ENCODE peak calls at places on chromosomes 6 and 20, in nine cellular contexts. V is epithelial cell of esophagus; G is fibroblast of the aortic adventitia; B is GM23338; Y is nephron progenitor cell; K is CD8-positive, alpha-beta T cell; Q is A673; Z is heart right ventricle; S is upper lobe of right lung. X is an unnamed sample.

GRCh38 chr20:39993737-39994136 is 695.3 kb downstream of the MAFB start:
- DNase-seq in V (no peak), G (no peak), B (no peak), Y (no peak), K (no peak), Q (no peak), Z (peak), S (no peak), X (no peak)

GRCh38 chr6:31351734-31352496 is 5.1 kb downstream of the HLA-B start:
- DNase-seq in V (no peak), G (no peak), B (no peak), Y (no peak), K (peak), Q (no peak), Z (no peak), S (no peak), X (no peak)

GRCh38 chr6:90399970-90400369 is 103.3 kb upstream of the BACH2 start:
- DNase-seq in V (no peak), G (no peak), B (no peak), Y (no peak), K (peak), Q (no peak), Z (no peak), S (no peak), X (no peak)

GRCh38 chr20:45919536-45919933 is 7.6 kb upstream of the PLTP start:
- DNase-seq in V (no peak), G (peak), B (no peak), Y (no peak), K (no peak), Q (no peak), Z (peak), S (no peak), X (no peak)

GRCh38 chr20:44780226-44780625 is 30.1 kb downstream of the RIMS4 start:
- DNase-seq in V (peak), G (peak), B (peak), Y (peak), K (peak), Q (peak), Z (peak), S (no peak), X (peak)

GRCh38 chr20:45907219-45907948 is 4.6 kb downstream of the PLTP start:
- DNase-seq in V (no peak), G (no peak), B (no peak), Y (no peak), K (no peak), Q (no peak), Z (no peak), S (no peak), X (no peak)

GRCh38 chr20:11555510-11555909 is 362.2 kb upstream of the BTBD3 start:
- DNase-seq in V (no peak), G (no peak), B (no peak), Y (no peak), K (no peak), Q (no peak), Z (no peak), S (no peak), X (no peak)

GRCh38 chr20:2101057-2101934 is at the start of gene STK35:
- DNase-seq in V (no peak), G (no peak), B (peak), Y (no peak), K (no peak), Q (peak), Z (peak), S (no peak), X (peak)

GRCh38 chr6:104187616-104188015 is 672.1 kb downstream of the HACE1 start:
- DNase-seq in V (no peak), G (no peak), B (peak), Y (no peak), K (no peak), Q (peak), Z (no peak), S (no peak), X (no peak)
- TF ChIP-seq CTCF in V (no peak), G (no peak), B (no peak), Y (no peak), K (no peak), Q (no peak), Z (no peak), S (no peak), X (no peak)

GRCh38 chr6:122285292-122285913 is 114.0 kb upstream of the HSF2 start:
- DNase-seq in V (no peak), G (peak), B (no peak), Y (no peak), K (no peak), Q (no peak), Z (no peak), S (no peak), X (no peak)
- TF ChIP-seq CTCF in V (no peak), G (no peak), B (no peak), Y (no peak), K (no peak), Q (no peak), Z (no peak), S (no peak), X (no peak)

DNA sequence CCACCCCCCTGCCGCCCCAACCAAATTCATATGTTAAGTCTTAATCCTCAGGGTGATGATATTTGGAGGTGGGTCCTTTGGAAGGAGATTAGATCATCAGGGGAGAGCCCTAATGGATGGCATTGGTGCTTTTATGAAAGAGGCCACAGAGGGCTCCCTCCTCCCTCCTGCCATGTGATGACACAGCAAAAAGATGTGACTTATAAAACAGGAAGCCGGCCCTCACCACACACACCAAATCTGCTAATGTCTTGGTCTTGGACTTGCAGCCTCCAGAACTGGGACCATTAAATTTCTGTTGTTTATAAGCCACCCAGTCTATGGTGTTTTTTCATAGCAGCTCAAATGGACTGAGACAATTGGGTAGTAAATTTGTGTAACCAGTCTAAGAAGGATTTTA is 176.3 kb downstream of the ADGRG6 start:
- DNase-seq in V (peak), G (peak), B (peak), Y (no peak), K (no peak), Q (peak), Z (no peak), S (no peak), X (no peak)
- TF ChIP-seq CTCF in V (no peak), G (no peak), B (peak), Y (no peak), K (no peak), Q (no peak), Z (no peak), S (no peak), X (no peak)

GRCh38 chr6:137697267-137697938 is 169.7 kb upstream of the TNFAIP3 start:
- DNase-seq in V (peak), G (peak), B (peak), Y (peak), K (no peak), Q (no peak), Z (no peak), S (no peak), X (no peak)
- TF ChIP-seq CTCF in V (peak), G (no peak), B (peak), Y (no peak), K (no peak), Q (no peak), Z (no peak), S (no peak), X (no peak)

X was measured in GM20000.